ENCODE peak calls at places on chromosomes 4 and X, in six cellular contexts. One of them, this sample, is unnamed.

GRCh38 chrX:8921615-8922014 is 112.3 kb downstream of the FAM9B start:
- DNase-seq in IMR-90: no peak
- DNase-seq in HepG2: no peak
- DNase-seq in K562: no peak
- DNase-seq in A549: no peak
- DNase-seq in GM12878: no peak
- DNase-seq in this sample: no peak

GRCh38 chrX:124211312-124211942 is 121.0 kb upstream of the TEX13D start:
- DNase-seq in HepG2: peak
- DNase-seq in K562: peak
- DNase-seq in IMR-90: peak
- DNase-seq in GM12878: no peak
- DNase-seq in A549: peak
- DNase-seq in this sample: peak

GRCh38 chrX:76987381-76987780 is 459.8 kb upstream of the FGF16 start:
- DNase-seq in A549: no peak
- DNase-seq in HepG2: no peak
- DNase-seq in K562: no peak
- DNase-seq in IMR-90: no peak
- DNase-seq in GM12878: no peak
- DNase-seq in this sample: no peak

GRCh38 chr4:128455076-128455345 is 167.4 kb upstream of the PGRMC2 start:
- DNase-seq in GM12878: no peak
- DNase-seq in K562: no peak
- DNase-seq in A549: no peak
- DNase-seq in IMR-90: no peak
- DNase-seq in HepG2: no peak
- DNase-seq in this sample: no peak

GRCh38 chrX:45517090-45517973 is 316.7 kb upstream of the DIPK2B start:
- DNase-seq in GM12878: no peak
- DNase-seq in HepG2: peak
- DNase-seq in IMR-90: peak
- DNase-seq in A549: peak
- DNase-seq in K562: no peak
- DNase-seq in this sample: no peak

GRCh38 chrX:149871940-149872339 is 9.0 kb upstream of the MAGEA8 start:
- DNase-seq in HepG2: peak
- DNase-seq in A549: peak
- DNase-seq in GM12878: peak
- DNase-seq in K562: peak
- DNase-seq in IMR-90: no peak
- DNase-seq in this sample: peak

GRCh38 chr4:181234951-181235350 is 1008.3 kb upstream of the TENM3 start:
- DNase-seq in A549: no peak
- DNase-seq in HepG2: peak
- DNase-seq in K562: no peak
- DNase-seq in IMR-90: no peak
- DNase-seq in GM12878: no peak
- DNase-seq in this sample: no peak

GRCh38 chrX:43813898-43814297 is 68.4 kb downstream of the MAOB start:
- DNase-seq in IMR-90: no peak
- DNase-seq in GM12878: no peak
- DNase-seq in HepG2: no peak
- DNase-seq in A549: peak
- DNase-seq in K562: peak
- DNase-seq in this sample: peak

GRCh38 chr4:122552898-122553297 is 68.0 kb downstream of the IL21 start:
- DNase-seq in K562: no peak
- DNase-seq in HepG2: no peak
- DNase-seq in A549: no peak
- DNase-seq in IMR-90: no peak
- DNase-seq in GM12878: no peak
- DNase-seq in this sample: no peak

GRCh38 chr4:111391864-111392263 is 753.4 kb upstream of the FAM241A start:
- DNase-seq in GM12878: no peak
- DNase-seq in HepG2: no peak
- DNase-seq in K562: no peak
- DNase-seq in A549: no peak
- DNase-seq in IMR-90: no peak
- DNase-seq in this sample: no peak

GRCh38 chrX:56798866-56799864 is 70.1 kb downstream of the NBDY start:
- DNase-seq in GM12878: no peak
- DNase-seq in K562: no peak
- DNase-seq in IMR-90: no peak
- DNase-seq in HepG2: peak
- DNase-seq in A549: no peak
- DNase-seq in this sample: no peak

GRCh38 chr4:144699565-144699964 is 53.6 kb downstream of the HHIP start:
- DNase-seq in A549: no peak
- DNase-seq in GM12878: no peak
- DNase-seq in K562: no peak
- DNase-seq in HepG2: no peak
- DNase-seq in IMR-90: peak
- DNase-seq in this sample: no peak

GRCh38 chr4:110867981-110868380 is 245.1 kb upstream of the PITX2 start:
- DNase-seq in IMR-90: no peak
- DNase-seq in A549: no peak
- DNase-seq in GM12878: no peak
- DNase-seq in HepG2: no peak
- DNase-seq in K562: no peak
- DNase-seq in this sample: no peak

GRCh38 chr4:153822316-153822715 is 33.4 kb upstream of the SFRP2 start:
- DNase-seq in IMR-90: no peak
- DNase-seq in K562: no peak
- DNase-seq in GM12878: no peak
- DNase-seq in HepG2: no peak
- DNase-seq in A549: no peak
- DNase-seq in this sample: no peak

GRCh38 chr4:177225605-177226004 is 84.1 kb upstream of the NEIL3 start:
- DNase-seq in K562: no peak
- DNase-seq in A549: no peak
- DNase-seq in IMR-90: no peak
- DNase-seq in HepG2: no peak
- DNase-seq in GM12878: no peak
- DNase-seq in this sample: no peak

GRCh38 chr4:8760561-8760960 is 111.1 kb downstream of the HMX1 start:
- DNase-seq in IMR-90: no peak
- DNase-seq in GM12878: no peak
- DNase-seq in A549: no peak
- DNase-seq in K562: no peak
- DNase-seq in HepG2: no peak
- DNase-seq in this sample: no peak

GRCh38 chr4:158131037-158131436 is 41.8 kb downstream of the GASK1B start:
- DNase-seq in GM12878: no peak
- DNase-seq in A549: no peak
- DNase-seq in HepG2: no peak
- DNase-seq in IMR-90: no peak
- DNase-seq in K562: no peak
- DNase-seq in this sample: no peak

GRCh38 chr4:40458683-40459082 is 123.5 kb downstream of the CHRNA9 start:
- DNase-seq in IMR-90: peak
- DNase-seq in K562: no peak
- DNase-seq in GM12878: no peak
- DNase-seq in A549: peak
- DNase-seq in HepG2: no peak
- DNase-seq in this sample: no peak

GRCh38 chr4:84848432-84848831 is 118.1 kb downstream of the WDFY3 start:
- DNase-seq in HepG2: no peak
- DNase-seq in IMR-90: no peak
- DNase-seq in K562: no peak
- DNase-seq in GM12878: no peak
- DNase-seq in A549: no peak
- DNase-seq in this sample: no peak

GRCh38 chrX:96182366-96182765 is 502.3 kb upstream of the DIAPH2 start:
- DNase-seq in A549: peak
- DNase-seq in GM12878: no peak
- DNase-seq in IMR-90: peak
- DNase-seq in K562: no peak
- DNase-seq in HepG2: peak
- DNase-seq in this sample: peak

GRCh38 chr4:77174426-77174825 is 17.4 kb downstream of the CCNG2 start:
- DNase-seq in GM12878: no peak
- DNase-seq in HepG2: no peak
- DNase-seq in K562: no peak
- DNase-seq in A549: no peak
- DNase-seq in IMR-90: peak
- DNase-seq in this sample: no peak

GRCh38 chr4:108480881-108481280 is 139.5 kb upstream of the RPL34 start:
- DNase-seq in IMR-90: no peak
- DNase-seq in HepG2: no peak
- DNase-seq in A549: no peak
- DNase-seq in GM12878: no peak
- DNase-seq in K562: no peak
- DNase-seq in this sample: no peak

GRCh38 chr4:108483077-108483476 is 137.3 kb upstream of the RPL34 start:
- DNase-seq in K562: no peak
- DNase-seq in A549: no peak
- DNase-seq in GM12878: no peak
- DNase-seq in HepG2: no peak
- DNase-seq in IMR-90: no peak
- DNase-seq in this sample: no peak

GRCh38 chr4:108486046-108486445 is 134.3 kb upstream of the RPL34 start:
- DNase-seq in HepG2: no peak
- DNase-seq in IMR-90: no peak
- DNase-seq in K562: no peak
- DNase-seq in A549: no peak
- DNase-seq in GM12878: no peak
- DNase-seq in this sample: no peak

GRCh38 chr4:108483650-108484049 is 136.7 kb upstream of the RPL34 start:
- DNase-seq in A549: no peak
- DNase-seq in HepG2: no peak
- DNase-seq in IMR-90: no peak
- DNase-seq in GM12878: no peak
- DNase-seq in K562: no peak
- DNase-seq in this sample: no peak

GRCh38 chr4:108484187-108484586 is 136.2 kb upstream of the RPL34 start:
- DNase-seq in HepG2: no peak
- DNase-seq in A549: no peak
- DNase-seq in GM12878: no peak
- DNase-seq in K562: no peak
- DNase-seq in IMR-90: no peak
- DNase-seq in this sample: no peak
- TF ChIP-seq BHLHE40 in HepG2: no peak
- TF ChIP-seq BHLHE40 in A549: no peak
- TF ChIP-seq BHLHE40 in GM12878: no peak
- TF ChIP-seq BHLHE40 in K562: no peak
- TF ChIP-seq BHLHE40 in IMR-90: no peak
- TF ChIP-seq BHLHE40 in this sample: no peak

GRCh38 chrX:88613338-88613737 is 133.7 kb upstream of the CPXCR1 start:
- DNase-seq in A549: peak
- DNase-seq in IMR-90: no peak
- DNase-seq in HepG2: peak
- DNase-seq in GM12878: no peak
- DNase-seq in K562: no peak
- DNase-seq in this sample: peak

DNA sequence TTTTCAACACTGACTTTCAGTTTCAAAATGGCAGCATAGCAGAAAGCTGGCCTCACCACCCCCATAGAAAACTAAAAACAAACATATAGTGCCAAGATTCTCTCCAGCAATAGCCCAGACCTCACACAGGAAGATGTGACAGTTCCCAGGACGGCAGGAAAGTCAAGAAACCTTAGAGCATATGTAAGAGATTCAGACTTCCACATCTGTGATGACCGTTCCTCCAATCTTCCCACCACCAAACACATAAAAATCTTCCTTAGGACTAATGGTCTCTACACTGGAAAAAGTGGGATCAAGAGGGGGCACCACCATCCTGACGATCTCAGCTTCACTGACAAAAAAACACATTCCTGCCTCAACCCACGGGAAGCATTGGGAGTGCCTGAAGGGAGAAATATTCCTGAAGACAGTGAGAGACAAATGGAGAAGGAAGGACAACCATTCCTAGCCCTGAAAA is 134.1 kb upstream of the CPXCR1 start:
- DNase-seq in K562: no peak
- DNase-seq in HepG2: peak
- DNase-seq in IMR-90: no peak
- DNase-seq in GM12878: no peak
- DNase-seq in A549: no peak
- DNase-seq in this sample: no peak
- TF ChIP-seq BHLHE40 in K562: no peak
- TF ChIP-seq BHLHE40 in HepG2: no peak
- TF ChIP-seq BHLHE40 in IMR-90: no peak
- TF ChIP-seq BHLHE40 in GM12878: no peak
- TF ChIP-seq BHLHE40 in A549: no peak
- TF ChIP-seq BHLHE40 in this sample: no peak

GRCh38 chr4:165151734-165152133 is 39.1 kb upstream of the TMEM192 start:
- DNase-seq in HepG2: no peak
- DNase-seq in IMR-90: peak
- DNase-seq in GM12878: no peak
- DNase-seq in K562: no peak
- DNase-seq in A549: no peak
- DNase-seq in this sample: no peak

GRCh38 chr4:165154482-165154881 is 41.8 kb upstream of the TMEM192 start:
- DNase-seq in IMR-90: no peak
- DNase-seq in GM12878: no peak
- DNase-seq in HepG2: no peak
- DNase-seq in K562: no peak
- DNase-seq in A549: no peak
- DNase-seq in this sample: no peak

GRCh38 chr4:165150545-165150944 is 37.9 kb upstream of the TMEM192 start:
- DNase-seq in HepG2: no peak
- DNase-seq in A549: no peak
- DNase-seq in K562: no peak
- DNase-seq in IMR-90: no peak
- DNase-seq in GM12878: no peak
- DNase-seq in this sample: no peak

GRCh38 chr4:165156906-165157305 is 44.2 kb upstream of the TMEM192 start:
- DNase-seq in K562: no peak
- DNase-seq in A549: no peak
- DNase-seq in GM12878: no peak
- DNase-seq in HepG2: no peak
- DNase-seq in IMR-90: no peak
- DNase-seq in this sample: no peak

GRCh38 chr4:165152527-165152926 is 39.9 kb upstream of the TMEM192 start:
- DNase-seq in IMR-90: no peak
- DNase-seq in A549: no peak
- DNase-seq in K562: no peak
- DNase-seq in HepG2: no peak
- DNase-seq in GM12878: no peak
- DNase-seq in this sample: no peak
- TF ChIP-seq BHLHE40 in IMR-90: no peak
- TF ChIP-seq BHLHE40 in A549: no peak
- TF ChIP-seq BHLHE40 in K562: no peak
- TF ChIP-seq BHLHE40 in HepG2: no peak
- TF ChIP-seq BHLHE40 in GM12878: no peak
- TF ChIP-seq BHLHE40 in this sample: no peak

GRCh38 chrX:133054761-133055385 is 42.0 kb downstream of the USP26 start:
- DNase-seq in GM12878: no peak
- DNase-seq in K562: no peak
- DNase-seq in A549: no peak
- DNase-seq in IMR-90: no peak
- DNase-seq in HepG2: no peak
- DNase-seq in this sample: no peak

GRCh38 chrX:133048751-133049150 is 48.2 kb downstream of the USP26 start:
- DNase-seq in IMR-90: no peak
- DNase-seq in HepG2: no peak
- DNase-seq in A549: no peak
- DNase-seq in K562: no peak
- DNase-seq in GM12878: no peak
- DNase-seq in this sample: no peak

GRCh38 chrX:133056341-133056740 is 40.6 kb downstream of the USP26 start:
- DNase-seq in K562: no peak
- DNase-seq in HepG2: no peak
- DNase-seq in A549: no peak
- DNase-seq in GM12878: no peak
- DNase-seq in IMR-90: no peak
- DNase-seq in this sample: no peak

GRCh38 chrX:133053854-133054565 is 42.9 kb downstream of the USP26 start:
- DNase-seq in A549: no peak
- DNase-seq in K562: no peak
- DNase-seq in HepG2: no peak
- DNase-seq in IMR-90: no peak
- DNase-seq in GM12878: no peak
- DNase-seq in this sample: no peak
- TF ChIP-seq BHLHE40 in A549: no peak
- TF ChIP-seq BHLHE40 in K562: no peak
- TF ChIP-seq BHLHE40 in HepG2: no peak
- TF ChIP-seq BHLHE40 in IMR-90: no peak
- TF ChIP-seq BHLHE40 in GM12878: no peak
- TF ChIP-seq BHLHE40 in this sample: no peak

This sample was measured in HEK293T.